ENCODE peak calls at places on chromosomes 2 and 18, in six cellular contexts. One of them, this sample, is unnamed. For H3K36me3, the result is how much of the 10 kb centered on the place peaks cover.

GRCh38 chr2:222722327-222722946 is 51.0 kb downstream of the MOGAT1 start:
- DNase-seq in GM23338: no peak
- DNase-seq in cardiac muscle cell: peak
- DNase-seq in lung: no peak
- DNase-seq in breast epithelium: no peak
- DNase-seq in lower lobe of right lung: no peak
- DNase-seq in this sample: no peak

GRCh38 chr18:11818486-11819203 is 32.6 kb upstream of the CHMP1B start:
- DNase-seq in GM23338: no peak
- DNase-seq in cardiac muscle cell: no peak
- DNase-seq in lung: no peak
- DNase-seq in breast epithelium: no peak
- DNase-seq in lower lobe of right lung: no peak
- DNase-seq in this sample: no peak

GRCh38 chr2:12718662-12719399 is 2.1 kb downstream of the TRIB2 start:
- DNase-seq in GM23338: peak
- DNase-seq in cardiac muscle cell: peak
- DNase-seq in lung: no peak
- DNase-seq in breast epithelium: no peak
- DNase-seq in lower lobe of right lung: no peak
- DNase-seq in this sample: peak

GRCh38 chr2:102064679-102065674 is 73.2 kb downstream of the IL1R2 start:
- DNase-seq in GM23338: no peak
- DNase-seq in cardiac muscle cell: peak
- DNase-seq in lung: no peak
- DNase-seq in breast epithelium: no peak
- DNase-seq in lower lobe of right lung: no peak
- DNase-seq in this sample: no peak

GRCh38 chr2:55460562-55460961 is 40.9 kb upstream of the CCDC88A start:
- DNase-seq in GM23338: no peak
- DNase-seq in cardiac muscle cell: peak
- DNase-seq in lung: no peak
- DNase-seq in breast epithelium: no peak
- DNase-seq in lower lobe of right lung: no peak
- DNase-seq in this sample: no peak

GRCh38 chr18:62384610-62385097 is 59.5 kb downstream of the TNFRSF11A start:
- DNase-seq in GM23338: peak
- DNase-seq in cardiac muscle cell: peak
- DNase-seq in lung: no peak
- DNase-seq in breast epithelium: no peak
- DNase-seq in lower lobe of right lung: no peak
- DNase-seq in this sample: no peak

GRCh38 chr2:172380436-172381274 is 46.7 kb upstream of the ITGA6 start:
- DNase-seq in GM23338: peak
- DNase-seq in cardiac muscle cell: peak
- DNase-seq in lung: no peak
- DNase-seq in breast epithelium: no peak
- DNase-seq in lower lobe of right lung: no peak
- DNase-seq in this sample: no peak

GRCh38 chr2:74708883-74709282 is 54.8 kb downstream of the SEMA4F start:
- DNase-seq in GM23338: no peak
- DNase-seq in cardiac muscle cell: peak
- DNase-seq in lung: peak
- DNase-seq in breast epithelium: no peak
- DNase-seq in lower lobe of right lung: no peak
- DNase-seq in this sample: no peak

GRCh38 chr2:200613692-200614091 is 27.9 kb downstream of the AOX1 start:
- DNase-seq in GM23338: no peak
- DNase-seq in cardiac muscle cell: no peak
- DNase-seq in lung: no peak
- DNase-seq in breast epithelium: no peak
- DNase-seq in lower lobe of right lung: no peak
- DNase-seq in this sample: no peak

GRCh38 chr18:72826736-72827135 is 41.1 kb downstream of the NETO1 start:
- DNase-seq in GM23338: peak
- DNase-seq in cardiac muscle cell: no peak
- DNase-seq in lung: no peak
- DNase-seq in breast epithelium: no peak
- DNase-seq in lower lobe of right lung: no peak
- DNase-seq in this sample: no peak

GRCh38 chr18:21851327-21851961 is 110.9 kb downstream of the MIB1 start:
- DNase-seq in GM23338: peak
- DNase-seq in cardiac muscle cell: peak
- DNase-seq in lung: no peak
- DNase-seq in breast epithelium: no peak
- DNase-seq in lower lobe of right lung: no peak
- DNase-seq in this sample: no peak

GRCh38 chr2:46435796-46436360 is 43.5 kb upstream of the TMEM247 start:
- DNase-seq in GM23338: no peak
- DNase-seq in cardiac muscle cell: peak
- DNase-seq in lung: no peak
- DNase-seq in breast epithelium: no peak
- DNase-seq in lower lobe of right lung: no peak
- DNase-seq in this sample: no peak

GRCh38 chr2:46648141-46648742 is 168.9 kb downstream of the TMEM247 start:
- DNase-seq in GM23338: no peak
- DNase-seq in cardiac muscle cell: peak
- DNase-seq in lung: no peak
- DNase-seq in breast epithelium: peak
- DNase-seq in lower lobe of right lung: no peak
- DNase-seq in this sample: no peak

GRCh38 chr2:8906208-8906607 is 68.8 kb upstream of the KIDINS220 start:
- DNase-seq in GM23338: no peak
- DNase-seq in cardiac muscle cell: peak
- DNase-seq in lung: no peak
- DNase-seq in breast epithelium: no peak
- DNase-seq in lower lobe of right lung: no peak
- DNase-seq in this sample: no peak

GRCh38 chr2:13006829-13007715 is 290.3 kb downstream of the TRIB2 start:
- DNase-seq in GM23338: peak
- DNase-seq in cardiac muscle cell: peak
- DNase-seq in lung: peak
- DNase-seq in breast epithelium: no peak
- DNase-seq in lower lobe of right lung: no peak
- DNase-seq in this sample: peak

GRCh38 chr2:239499989-239500914 is 99.4 kb upstream of the HDAC4 start:
- DNase-seq in GM23338: no peak
- DNase-seq in cardiac muscle cell: peak
- DNase-seq in lung: no peak
- DNase-seq in breast epithelium: no peak
- DNase-seq in lower lobe of right lung: peak
- DNase-seq in this sample: no peak

GRCh38 chr18:63730788-63731187 is 28.0 kb downstream of the SERPINB11 start:
- DNase-seq in GM23338: peak
- DNase-seq in cardiac muscle cell: peak
- DNase-seq in lung: no peak
- DNase-seq in breast epithelium: no peak
- DNase-seq in lower lobe of right lung: no peak
- DNase-seq in this sample: no peak

GRCh38 chr2:219071189-219071816 is 10.6 kb upstream of the IHH start:
- DNase-seq in GM23338: no peak
- DNase-seq in cardiac muscle cell: no peak
- DNase-seq in lung: no peak
- DNase-seq in breast epithelium: no peak
- DNase-seq in lower lobe of right lung: no peak
- DNase-seq in this sample: no peak

GRCh38 chr18:56721031-56721430 is 69.9 kb downstream of the WDR7 start:
- DNase-seq in GM23338: no peak
- DNase-seq in cardiac muscle cell: peak
- DNase-seq in lung: no peak
- DNase-seq in breast epithelium: no peak
- DNase-seq in lower lobe of right lung: no peak
- DNase-seq in this sample: no peak

GRCh38 chr2:73176881-73177644 is 25.3 kb upstream of the NOTO start:
- DNase-seq in GM23338: peak
- DNase-seq in cardiac muscle cell: peak
- DNase-seq in lung: peak
- DNase-seq in breast epithelium: peak
- DNase-seq in lower lobe of right lung: peak
- DNase-seq in this sample: peak

GRCh38 chr2:238874330-238875050 is 26.6 kb downstream of the TWIST2 start:
- DNase-seq in GM23338: no peak
- DNase-seq in cardiac muscle cell: no peak
- DNase-seq in lung: no peak
- DNase-seq in breast epithelium: no peak
- DNase-seq in lower lobe of right lung: no peak
- DNase-seq in this sample: no peak

DNA sequence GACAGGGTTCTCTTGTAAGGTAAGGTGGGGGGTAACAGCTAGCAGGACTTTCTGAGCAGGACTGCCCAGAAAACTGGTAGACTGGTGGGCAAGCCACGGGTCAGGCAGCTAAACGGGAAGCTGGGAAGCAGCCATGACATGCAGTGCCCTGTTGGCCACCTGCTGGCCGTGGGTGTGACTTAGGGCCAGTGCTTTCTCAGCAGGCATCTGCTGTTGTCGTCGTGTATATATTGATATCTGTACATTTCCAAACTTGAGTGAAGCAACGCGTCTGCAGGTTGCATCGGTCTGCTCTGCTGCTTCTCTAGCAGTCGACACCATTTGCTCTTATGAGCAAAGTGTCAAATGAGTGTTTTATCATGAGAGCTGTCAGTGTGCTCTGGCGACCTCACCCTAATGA is 31.0 kb downstream of the COA5 start:
- DNase-seq in GM23338: no peak
- DNase-seq in cardiac muscle cell: no peak
- DNase-seq in lung: no peak
- DNase-seq in breast epithelium: no peak
- DNase-seq in lower lobe of right lung: no peak
- DNase-seq in this sample: no peak
- H3K36me3 ChIP-seq in GM23338: under half
- H3K36me3 ChIP-seq in cardiac muscle cell: under half
- H3K36me3 ChIP-seq in lung: half or more
- H3K36me3 ChIP-seq in breast epithelium: under half
- H3K36me3 ChIP-seq in lower lobe of right lung: half or more
- H3K36me3 ChIP-seq in this sample: half or more

GRCh38 chr2:63789318-63790051 is 52.2 kb upstream of the UGP2 start:
- DNase-seq in GM23338: no peak
- DNase-seq in cardiac muscle cell: peak
- DNase-seq in lung: no peak
- DNase-seq in breast epithelium: no peak
- DNase-seq in lower lobe of right lung: no peak
- DNase-seq in this sample: no peak

GRCh38 chr2:63791387-63791786 is 50.3 kb upstream of the UGP2 start:
- DNase-seq in GM23338: no peak
- DNase-seq in cardiac muscle cell: no peak
- DNase-seq in lung: no peak
- DNase-seq in breast epithelium: no peak
- DNase-seq in lower lobe of right lung: no peak
- DNase-seq in this sample: no peak

GRCh38 chr2:63792523-63792922 is 49.2 kb upstream of the UGP2 start:
- DNase-seq in GM23338: no peak
- DNase-seq in cardiac muscle cell: peak
- DNase-seq in lung: no peak
- DNase-seq in breast epithelium: no peak
- DNase-seq in lower lobe of right lung: no peak
- DNase-seq in this sample: no peak

GRCh38 chr2:63790913-63791312 is 50.8 kb upstream of the UGP2 start:
- DNase-seq in GM23338: no peak
- DNase-seq in cardiac muscle cell: peak
- DNase-seq in lung: no peak
- DNase-seq in breast epithelium: no peak
- DNase-seq in lower lobe of right lung: no peak
- DNase-seq in this sample: no peak

GRCh38 chr2:63790491-63790890 is 51.2 kb upstream of the UGP2 start:
- DNase-seq in GM23338: no peak
- DNase-seq in cardiac muscle cell: peak
- DNase-seq in lung: no peak
- DNase-seq in breast epithelium: no peak
- DNase-seq in lower lobe of right lung: no peak
- DNase-seq in this sample: no peak
- H3K27ac ChIP-seq in GM23338: no peak
- H3K27ac ChIP-seq in cardiac muscle cell: no peak
- H3K27ac ChIP-seq in lung: peak
- H3K27ac ChIP-seq in breast epithelium: no peak
- H3K27ac ChIP-seq in lower lobe of right lung: no peak
- H3K27ac ChIP-seq in this sample: no peak

DNA sequence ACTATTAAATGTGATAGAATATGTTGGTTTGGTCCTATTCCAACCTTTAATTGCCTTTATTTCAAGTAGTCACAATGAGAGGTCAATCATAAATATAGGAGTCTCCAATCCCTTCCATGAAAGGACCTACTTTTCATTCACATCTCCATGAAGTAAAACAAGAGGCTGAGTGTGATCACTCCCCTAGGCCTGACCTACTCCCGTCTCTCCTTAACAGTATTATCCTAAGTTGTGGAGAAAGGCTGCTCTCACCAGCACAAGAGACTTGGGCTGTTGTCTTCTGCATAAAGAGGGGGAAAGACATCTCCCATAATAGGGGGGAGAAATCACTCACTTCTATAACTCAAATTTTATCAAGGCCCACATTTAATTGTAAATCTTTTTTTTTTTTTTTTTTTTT is 105.4 kb downstream of the SOS1 start:
- DNase-seq in GM23338: no peak
- DNase-seq in cardiac muscle cell: no peak
- DNase-seq in lung: no peak
- DNase-seq in breast epithelium: no peak
- DNase-seq in lower lobe of right lung: no peak
- DNase-seq in this sample: no peak
- H3K36me3 ChIP-seq in GM23338: under half
- H3K36me3 ChIP-seq in cardiac muscle cell: under half
- H3K36me3 ChIP-seq in lung: under half
- H3K36me3 ChIP-seq in breast epithelium: under half
- H3K36me3 ChIP-seq in lower lobe of right lung: under half
- H3K36me3 ChIP-seq in this sample: under half

DNA sequence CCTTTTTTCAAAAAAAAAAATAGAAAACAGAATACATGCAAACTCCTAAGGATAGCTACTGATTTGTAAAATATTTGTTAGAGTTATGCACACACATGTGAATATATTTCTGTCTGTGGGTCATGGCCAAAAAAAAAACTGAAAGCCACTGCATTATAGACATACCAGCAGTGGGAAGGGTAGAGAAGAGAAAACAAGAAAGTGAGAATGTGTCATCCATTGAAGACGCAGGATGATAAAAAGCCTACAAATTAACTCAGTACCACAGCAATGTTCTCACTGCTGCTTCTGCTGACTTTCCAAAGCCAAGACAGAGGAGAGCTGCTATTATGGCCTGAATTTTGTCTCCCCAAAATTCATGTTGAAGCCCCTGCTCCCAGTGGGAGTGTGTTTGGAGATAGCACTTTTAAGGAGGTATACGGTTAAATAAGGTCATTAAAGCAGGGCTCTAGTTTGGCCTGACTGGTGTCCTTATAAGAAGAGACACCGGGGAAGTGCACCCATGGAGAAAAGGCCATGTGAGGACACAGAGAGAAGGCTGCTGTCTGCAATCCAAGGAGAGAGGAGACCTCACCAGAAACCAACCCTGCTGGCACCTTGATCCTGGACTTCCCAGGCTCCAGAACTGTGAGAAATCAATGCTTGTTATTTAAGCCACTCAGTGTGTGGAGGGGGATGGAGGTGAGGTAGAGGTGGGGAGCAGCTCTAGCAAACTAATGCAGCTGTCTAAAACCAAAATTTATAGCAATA is 61.8 kb downstream of the RPL31 start:
- DNase-seq in GM23338: no peak
- DNase-seq in cardiac muscle cell: peak
- DNase-seq in lung: no peak
- DNase-seq in breast epithelium: no peak
- DNase-seq in lower lobe of right lung: no peak
- DNase-seq in this sample: no peak
- H3K27ac ChIP-seq in GM23338: no peak
- H3K27ac ChIP-seq in cardiac muscle cell: no peak
- H3K27ac ChIP-seq in lung: no peak
- H3K27ac ChIP-seq in breast epithelium: peak
- H3K27ac ChIP-seq in lower lobe of right lung: no peak
- H3K27ac ChIP-seq in this sample: no peak